ENCODE peak calls at places on chromosomes 16 and 17, in seven cellular contexts. P, I, A, E, U, M and Z are unnamed samples. For H3K9me3, the result is how much of the 10 kb centered on the place peaks cover.

GRCh38 chr17:34892864-34893263 is 68.4 kb downstream of the CCT6B start:
- DNase-seq in E (peak), M (no peak), U (no peak), P (peak), A (no peak), I (no peak), Z (no peak)

GRCh38 chr16:578870-579405 is 9.2 kb downstream of the PIGQ start:
- DNase-seq in P (peak), I (peak), E (peak), A (peak), U (peak), M (peak), Z (peak)

GRCh38 chr17:59001158-59001814 is 105.4 kb downstream of the TRIM37 start:
- DNase-seq in P (no peak), E (no peak), A (no peak), U (peak), I (peak), M (peak), Z (no peak)

GRCh38 chr16:31700200-31700529 is 172.5 kb downstream of the AHSP start:
- DNase-seq in U (no peak), I (no peak), P (peak), A (no peak), E (no peak), M (no peak), Z (no peak)

GRCh38 chr17:4533522-4534502 is 21.4 kb downstream of the MYBBP1A start:
- DNase-seq in M (no peak), P (peak), I (peak), E (peak), U (no peak), A (peak), Z (peak)

GRCh38 chr16:23967018-23967417 is 131.2 kb downstream of the PRKCB start:
- DNase-seq in M (no peak), P (no peak), E (no peak), A (no peak), I (no peak), U (no peak), Z (no peak)

GRCh38 chr16:2152695-2153506 is 2.7 kb upstream of the TRAF7 start:
- DNase-seq in A (no peak), I (peak), M (peak), P (no peak), U (no peak), E (peak), Z (no peak)

GRCh38 chr16:89330177-89330856 is 112.8 kb downstream of the ZNF778 start:
- DNase-seq in E (no peak), I (no peak), A (no peak), P (no peak), M (peak), U (no peak), Z (no peak)

GRCh38 chr16:12679660-12680272 is 123.9 kb downstream of the CPPED1 start:
- DNase-seq in E (no peak), A (no peak), M (no peak), I (no peak), U (no peak), P (no peak), Z (no peak)

GRCh38 chr16:58684001-58684353 is 593 bp downstream of the SLC38A7 start:
- DNase-seq in I (no peak), M (no peak), P (no peak), A (no peak), U (no peak), E (no peak), Z (no peak)

GRCh38 chr16:2033057-2033911 is 6.6 kb downstream of the NHERF2 start:
- DNase-seq in E (peak), A (peak), I (peak), M (no peak), U (peak), P (peak), Z (peak)

GRCh38 chr16:81204794-81205680 is 33.5 kb upstream of the BCO1 start:
- DNase-seq in P (peak), I (peak), A (no peak), M (peak), E (peak), U (peak), Z (no peak)

GRCh38 chr17:57445051-57445450 is 188.7 kb downstream of the MSI2 start:
- DNase-seq in I (no peak), U (no peak), A (no peak), P (no peak), E (no peak), M (no peak), Z (no peak)

DNA sequence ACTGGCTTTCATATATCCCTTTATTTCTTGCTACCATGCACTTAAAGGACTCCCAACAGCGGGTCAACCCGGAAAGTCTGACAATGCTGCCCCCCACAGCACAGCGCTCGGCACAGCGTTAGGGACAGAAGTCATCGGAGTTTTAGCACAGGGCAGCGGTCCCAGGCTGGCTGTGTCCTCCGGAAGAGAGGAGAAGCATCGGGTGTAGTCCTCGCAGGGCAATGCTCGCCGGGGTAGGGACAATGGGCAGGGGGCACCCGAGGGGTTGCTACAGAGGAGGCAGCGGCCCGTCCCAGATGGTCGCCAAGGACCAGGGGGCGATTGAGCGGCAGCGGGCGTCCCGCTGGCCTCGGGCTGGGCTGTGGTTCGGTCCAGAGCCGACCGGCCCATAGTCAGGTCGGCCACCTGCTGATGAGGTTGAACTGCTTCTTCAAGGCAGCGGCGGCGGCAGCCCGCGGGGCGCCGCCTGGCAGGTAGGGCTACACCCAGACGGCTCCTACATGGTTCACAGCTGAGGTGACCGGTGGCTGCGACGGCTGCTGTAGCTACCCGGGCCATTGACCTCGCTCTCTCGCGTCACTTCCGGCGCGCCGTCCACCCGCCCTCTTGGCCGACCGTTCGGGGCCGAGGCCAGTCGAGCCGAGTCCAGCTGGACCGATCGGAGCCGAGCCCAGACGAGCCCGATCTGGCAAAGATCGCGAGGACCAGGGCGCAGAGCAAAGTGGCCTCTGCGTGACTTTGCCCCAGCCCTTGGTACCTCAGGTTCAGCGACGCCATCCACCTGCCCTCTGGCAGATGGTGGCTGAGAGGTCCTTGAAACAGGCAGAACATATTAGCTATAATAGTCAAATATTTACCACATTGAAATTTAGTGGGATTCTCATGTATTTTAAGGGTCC is 4.7 kb upstream of the LCMT1 start:
- DNase-seq in P (peak), E (peak), I (peak), A (peak), U (peak), M (peak), Z (peak)
- TF ChIP-seq CTCF in P (peak), E (peak), I (peak), A (peak), U (peak), M (no peak), Z (peak)

GRCh38 chr16:27640277-27640600 is 90.3 kb downstream of the KATNIP start:
- DNase-seq in I (no peak), A (no peak), E (no peak), M (no peak), P (no peak), U (no peak), Z (no peak)
- H3K27ac ChIP-seq in I (no peak), A (no peak), E (no peak), M (no peak), P (no peak), U (no peak), Z (no peak)

GRCh38 chr16:35194681-35195080 is 1735.3 kb downstream of the TP53TG3F start:
- DNase-seq in M (no peak), I (no peak), A (no peak), U (peak), P (no peak), E (no peak), Z (no peak)
- H3K9me3 ChIP-seq in M (under half), I (under half), A (under half), U (under half), P (under half), E (under half), Z (under half)

DNA sequence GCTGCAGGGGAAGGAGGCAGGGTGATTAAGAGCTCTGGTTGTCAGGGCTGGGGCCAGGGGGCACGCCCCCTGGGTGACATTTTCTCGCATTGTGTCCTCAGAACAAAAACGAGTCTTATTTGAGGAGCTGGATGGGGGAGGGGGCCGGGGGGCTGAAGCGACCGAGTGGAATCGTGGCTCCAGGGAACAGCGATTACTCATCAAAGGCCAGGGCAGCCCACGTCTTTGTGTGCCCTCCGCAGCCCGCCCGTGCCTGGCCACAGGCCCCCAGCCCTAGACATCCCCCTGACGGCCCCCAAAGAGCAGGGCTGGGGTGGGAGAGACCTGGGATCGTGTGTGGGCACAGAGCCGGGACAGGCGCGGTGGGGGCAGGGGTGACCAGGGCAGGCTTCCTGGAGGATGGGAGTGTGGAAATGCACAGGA is 23.8 kb upstream of the PHB1 start:
- DNase-seq in M (no peak), E (peak), A (no peak), I (no peak), U (no peak), P (no peak), Z (no peak)
- TF ChIP-seq CTCF in M (no peak), E (no peak), A (no peak), I (no peak), U (no peak), P (no peak), Z (no peak)